ENCODE peak calls at places on chromosomes 12 and 14, in six cellular contexts. One of them, this sample, is unnamed.

GRCh38 chr14:75049731-75050201 is 1.5 kb downstream of the MLH3 start:
- DNase-seq in H9: no peak
- DNase-seq in IMR-90: no peak
- DNase-seq in mesenchymal stem cell: no peak
- DNase-seq in H1: no peak
- DNase-seq in mesendoderm: no peak
- DNase-seq in this sample: no peak

GRCh38 chr14:24162083-24162482 is 1.0 kb downstream of the IRF9 start:
- DNase-seq in mesendoderm: no peak
- DNase-seq in H9: no peak
- DNase-seq in H1: no peak
- DNase-seq in IMR-90: peak; percentile 75
- DNase-seq in mesenchymal stem cell: peak; percentile 22
- DNase-seq in this sample: no peak

GRCh38 chr12:5535531-5535930 is 103.6 kb downstream of the NTF3 start:
- DNase-seq in mesendoderm: no peak
- DNase-seq in mesenchymal stem cell: no peak
- DNase-seq in H9: no peak
- DNase-seq in IMR-90: peak; percentile 53
- DNase-seq in H1: no peak
- DNase-seq in this sample: no peak

GRCh38 chr14:103871596-103872480 is 24.5 kb upstream of the PPP1R13B start:
- DNase-seq in H1: no peak
- DNase-seq in H9: peak; percentile 85
- DNase-seq in IMR-90: no peak
- DNase-seq in mesendoderm: peak; percentile 64
- DNase-seq in mesenchymal stem cell: no peak
- DNase-seq in this sample: peak; percentile 32

GRCh38 chr12:120206228-120206627 is 5.3 kb upstream of the RPLP0 start:
- DNase-seq in mesendoderm: no peak
- DNase-seq in IMR-90: no peak
- DNase-seq in mesenchymal stem cell: no peak
- DNase-seq in H1: no peak
- DNase-seq in H9: no peak
- DNase-seq in this sample: no peak

GRCh38 chr14:51400142-51400541 is 160.1 kb downstream of the TMX1 start:
- DNase-seq in IMR-90: peak; percentile 32
- DNase-seq in H9: no peak
- DNase-seq in mesenchymal stem cell: peak; percentile 51
- DNase-seq in mesendoderm: no peak
- DNase-seq in H1: no peak
- DNase-seq in this sample: no peak

GRCh38 chr12:67909681-67910080 is 79.6 kb upstream of the IFNG-AS1 start:
- DNase-seq in mesendoderm: no peak
- DNase-seq in H1: no peak
- DNase-seq in H9: no peak
- DNase-seq in IMR-90: peak; percentile 16
- DNase-seq in mesenchymal stem cell: peak; percentile 24
- DNase-seq in this sample: no peak

GRCh38 chr12:115388139-115388538 is 704.2 kb upstream of the TBX3 start:
- DNase-seq in H9: no peak
- DNase-seq in IMR-90: no peak
- DNase-seq in H1: no peak
- DNase-seq in mesenchymal stem cell: no peak
- DNase-seq in mesendoderm: peak; percentile 51
- DNase-seq in this sample: no peak

GRCh38 chr12:113119980-113120669 is 15.4 kb downstream of the RASAL1 start:
- DNase-seq in mesenchymal stem cell: no peak
- DNase-seq in H1: no peak
- DNase-seq in IMR-90: no peak
- DNase-seq in H9: no peak
- DNase-seq in mesendoderm: peak; percentile 71
- DNase-seq in this sample: no peak

GRCh38 chr12:51852404-51853137 is 4.1 kb upstream of the FIGNL2 start:
- DNase-seq in IMR-90: no peak
- DNase-seq in H9: no peak
- DNase-seq in mesendoderm: no peak
- DNase-seq in H1: no peak
- DNase-seq in mesenchymal stem cell: no peak
- DNase-seq in this sample: no peak

GRCh38 chr12:75086086-75087038 is 123.3 kb downstream of the KCNC2 start:
- DNase-seq in H1: no peak
- DNase-seq in H9: no peak
- DNase-seq in IMR-90: peak; percentile 1
- DNase-seq in mesendoderm: no peak
- DNase-seq in mesenchymal stem cell: peak; percentile 9
- DNase-seq in this sample: no peak

GRCh38 chr14:33342299-33342974 is 403.8 kb downstream of the NPAS3 start:
- DNase-seq in IMR-90: no peak
- DNase-seq in mesenchymal stem cell: no peak
- DNase-seq in H9: no peak
- DNase-seq in H1: no peak
- DNase-seq in mesendoderm: peak; percentile 37
- DNase-seq in this sample: no peak

GRCh38 chr14:100019156-100019882 is 45.9 kb upstream of the EVL start:
- DNase-seq in H9: no peak
- DNase-seq in mesendoderm: no peak
- DNase-seq in H1: no peak
- DNase-seq in mesenchymal stem cell: peak; percentile 61
- DNase-seq in IMR-90: peak; percentile 75
- DNase-seq in this sample: no peak

DNA sequence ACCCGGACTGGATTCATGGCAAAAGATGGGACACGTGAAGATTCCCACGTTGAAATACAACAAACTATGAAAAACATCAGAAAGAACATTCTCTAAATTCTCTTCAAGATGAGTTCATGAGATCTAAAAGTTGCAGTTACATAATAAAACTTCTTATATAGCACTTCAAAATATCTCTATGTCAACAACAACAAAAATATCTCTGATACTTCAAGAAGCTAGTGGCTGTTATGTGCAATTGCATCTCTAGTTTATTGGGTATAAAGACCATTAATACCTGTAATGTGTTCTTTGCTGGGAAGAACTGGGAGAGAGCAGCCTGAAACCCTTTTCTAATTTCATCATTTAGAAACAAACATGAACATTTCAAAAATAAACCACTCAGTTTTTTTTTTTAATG is 69.2 kb upstream of the RGS6 start:
- DNase-seq in mesendoderm: no peak
- DNase-seq in H1: no peak
- DNase-seq in mesenchymal stem cell: no peak
- DNase-seq in H9: no peak
- DNase-seq in IMR-90: no peak
- DNase-seq in this sample: no peak
- H2BK15ac ChIP-seq in mesendoderm: no peak overlapping the region
- H2BK15ac ChIP-seq in H1: no peak overlapping the region
- H2BK15ac ChIP-seq in mesenchymal stem cell: no peak overlapping the region
- H2BK15ac ChIP-seq in H9: no peak overlapping the region
- H2BK15ac ChIP-seq in IMR-90: no peak overlapping the region
- H2BK15ac ChIP-seq in this sample: no peak overlapping the region

GRCh38 chr12:49243631-49244030 is 21.3 kb upstream of the TUBA1C start:
- DNase-seq in IMR-90: no peak
- DNase-seq in H1: no peak
- DNase-seq in H9: no peak
- DNase-seq in mesendoderm: no peak
- DNase-seq in mesenchymal stem cell: no peak
- DNase-seq in this sample: no peak
- H3K27ac ChIP-seq in IMR-90: peak overlapping the region; percentile 92
- H3K27ac ChIP-seq in H1: no peak overlapping the region
- H3K27ac ChIP-seq in H9: no peak overlapping the region
- H3K27ac ChIP-seq in mesendoderm: no peak overlapping the region
- H3K27ac ChIP-seq in mesenchymal stem cell: peak overlapping the region; percentile 70
- H3K27ac ChIP-seq in this sample: no peak overlapping the region

GRCh38 chr12:6963741-6964446 is 6.6 kb downstream of the PHB2 start:
- DNase-seq in H9: peak; percentile 49
- DNase-seq in mesendoderm: no peak
- DNase-seq in IMR-90: no peak
- DNase-seq in mesenchymal stem cell: no peak
- DNase-seq in H1: no peak
- DNase-seq in this sample: no peak
- H2AK5ac ChIP-seq in H9: no peak overlapping the region
- H2AK5ac ChIP-seq in mesendoderm: peak overlapping the region; percentile 91
- H2AK5ac ChIP-seq in IMR-90: no peak overlapping the region
- H2AK5ac ChIP-seq in mesenchymal stem cell: no peak overlapping the region
- H2AK5ac ChIP-seq in H1: peak overlapping the region; percentile 89
- H2AK5ac ChIP-seq in this sample: no peak overlapping the region

GRCh38 chr12:124046206-124046740 is 73.3 kb downstream of the ZNF664 start:
- DNase-seq in mesenchymal stem cell: no peak
- DNase-seq in H9: no peak
- DNase-seq in H1: no peak
- DNase-seq in IMR-90: no peak
- DNase-seq in mesendoderm: no peak
- DNase-seq in this sample: no peak

GRCh38 chr12:124045671-124046070 is 72.7 kb downstream of the ZNF664 start:
- DNase-seq in mesenchymal stem cell: no peak
- DNase-seq in mesendoderm: no peak
- DNase-seq in IMR-90: no peak
- DNase-seq in H1: no peak
- DNase-seq in H9: no peak
- DNase-seq in this sample: no peak

GRCh38 chr12:124044809-124045321 is 71.8 kb downstream of the ZNF664 start:
- DNase-seq in H1: no peak
- DNase-seq in mesendoderm: peak; percentile 55
- DNase-seq in IMR-90: no peak
- DNase-seq in H9: no peak
- DNase-seq in mesenchymal stem cell: no peak
- DNase-seq in this sample: no peak

GRCh38 chr12:124049451-124050094 is 76.6 kb downstream of the ZNF664 start:
- DNase-seq in mesendoderm: no peak
- DNase-seq in H1: no peak
- DNase-seq in IMR-90: no peak
- DNase-seq in mesenchymal stem cell: no peak
- DNase-seq in H9: no peak
- DNase-seq in this sample: no peak

GRCh38 chr12:124047045-124047566 is 74.1 kb downstream of the ZNF664 start:
- DNase-seq in IMR-90: no peak
- DNase-seq in H1: no peak
- DNase-seq in H9: no peak
- DNase-seq in mesendoderm: no peak
- DNase-seq in mesenchymal stem cell: no peak
- DNase-seq in this sample: no peak
- H2BK15ac ChIP-seq in IMR-90: no peak overlapping the region
- H2BK15ac ChIP-seq in H1: no peak overlapping the region
- H2BK15ac ChIP-seq in H9: no peak overlapping the region
- H2BK15ac ChIP-seq in mesendoderm: no peak overlapping the region
- H2BK15ac ChIP-seq in mesenchymal stem cell: no peak overlapping the region
- H2BK15ac ChIP-seq in this sample: no peak overlapping the region

GRCh38 chr12:15910468-15910863 is 666 bp upstream of the DERA start:
- DNase-seq in H9: no peak
- DNase-seq in mesendoderm: no peak
- DNase-seq in H1: no peak
- DNase-seq in mesenchymal stem cell: no peak
- DNase-seq in IMR-90: no peak
- DNase-seq in this sample: no peak
- H3K27ac ChIP-seq in H9: no peak overlapping the region
- H3K27ac ChIP-seq in mesendoderm: no peak overlapping the region
- H3K27ac ChIP-seq in H1: no peak overlapping the region
- H3K27ac ChIP-seq in mesenchymal stem cell: peak overlapping the region; percentile 26
- H3K27ac ChIP-seq in IMR-90: no peak overlapping the region
- H3K27ac ChIP-seq in this sample: no peak overlapping the region

GRCh38 chr12:124519741-124520140 is 47.7 kb downstream of the NCOR2 start:
- DNase-seq in H1: no peak
- DNase-seq in H9: no peak
- DNase-seq in mesendoderm: no peak
- DNase-seq in mesenchymal stem cell: peak; percentile 38
- DNase-seq in IMR-90: no peak
- DNase-seq in this sample: no peak
- H2AK5ac ChIP-seq in H1: no peak overlapping the region
- H2AK5ac ChIP-seq in H9: no peak overlapping the region
- H2AK5ac ChIP-seq in mesendoderm: no peak overlapping the region
- H2AK5ac ChIP-seq in mesenchymal stem cell: peak overlapping the region; percentile 10
- H2AK5ac ChIP-seq in IMR-90: peak overlapping the region; percentile 82
- H2AK5ac ChIP-seq in this sample: peak overlapping the region; percentile 89

GRCh38 chr12:58503731-58504520 is 416.4 kb downstream of the LRIG3 start:
- DNase-seq in H9: no peak
- DNase-seq in H1: no peak
- DNase-seq in mesenchymal stem cell: peak; percentile 82
- DNase-seq in IMR-90: peak; percentile 53
- DNase-seq in mesendoderm: no peak
- DNase-seq in this sample: no peak

GRCh38 chr12:58513866-58514265 is 406.4 kb downstream of the LRIG3 start:
- DNase-seq in mesendoderm: no peak
- DNase-seq in H1: no peak
- DNase-seq in H9: no peak
- DNase-seq in mesenchymal stem cell: no peak
- DNase-seq in IMR-90: no peak
- DNase-seq in this sample: no peak

GRCh38 chr12:58504539-58504938 is 415.8 kb downstream of the LRIG3 start:
- DNase-seq in mesendoderm: no peak
- DNase-seq in mesenchymal stem cell: peak; percentile 73
- DNase-seq in IMR-90: peak; percentile 66
- DNase-seq in H9: no peak
- DNase-seq in H1: no peak
- DNase-seq in this sample: no peak

DNA sequence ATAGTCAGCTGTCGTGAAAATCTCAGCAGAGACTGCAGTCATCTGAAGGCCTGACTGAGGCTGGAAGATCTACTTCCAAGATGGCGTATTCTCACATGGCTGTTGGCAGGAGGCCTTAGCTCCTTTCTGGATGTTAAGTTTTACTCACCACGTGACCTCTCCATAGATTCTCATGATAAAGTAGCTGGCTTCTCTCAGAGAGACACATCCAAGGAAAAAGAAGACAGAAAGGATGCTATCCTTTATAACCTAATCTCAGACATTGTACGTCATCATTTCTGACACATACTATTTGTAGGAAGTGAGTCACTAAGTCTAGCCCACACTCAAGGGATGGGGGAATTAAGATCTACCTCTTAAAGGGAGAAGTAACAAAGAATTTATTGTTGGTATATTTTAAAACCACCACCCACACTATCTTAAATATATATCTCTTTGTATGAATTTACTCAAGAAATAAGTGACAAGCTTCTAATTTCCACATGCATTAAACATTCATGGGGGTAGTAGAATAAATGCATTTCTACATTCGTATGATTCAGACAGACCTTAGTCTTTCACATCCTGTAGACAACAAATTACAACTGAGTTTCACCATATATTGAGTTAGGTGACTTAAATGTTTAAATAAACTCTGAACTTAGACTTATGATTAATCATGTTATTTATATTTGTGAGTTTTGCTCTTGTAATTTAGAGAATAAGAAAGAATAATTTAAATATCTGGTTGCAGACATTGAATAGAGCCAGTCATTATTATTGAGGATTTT is 411.0 kb downstream of the LRIG3 start:
- DNase-seq in H9: no peak
- DNase-seq in mesendoderm: no peak
- DNase-seq in IMR-90: peak; percentile 91
- DNase-seq in H1: no peak
- DNase-seq in mesenchymal stem cell: peak; percentile 88
- DNase-seq in this sample: no peak
- H2BK15ac ChIP-seq in H9: no peak overlapping the region
- H2BK15ac ChIP-seq in mesendoderm: no peak overlapping the region
- H2BK15ac ChIP-seq in IMR-90: peak overlapping the region; percentile 97
- H2BK15ac ChIP-seq in H1: no peak overlapping the region
- H2BK15ac ChIP-seq in mesenchymal stem cell: no peak overlapping the region
- H2BK15ac ChIP-seq in this sample: no peak overlapping the region

This sample was measured in neuronal stem cell.